ENCODE peak calls at places on chromosome 18, in seven cellular contexts. K, O, D, Z, F, C and V are unnamed samples.

GRCh38 chr18:4017479-4017878 is 437.6 kb downstream of the DLGAP1 start:
- DNase-seq in K (peak), O (no peak), D (peak), Z (peak), F (no peak), C (peak), V (no peak)

GRCh38 chr18:24616638-24617037 is 156.2 kb downstream of the HRH4 start:
- DNase-seq in K (peak), O (no peak), D (no peak), Z (no peak), F (no peak), C (no peak), V (no peak)

GRCh38 chr18:48622911-48623431 is 84.1 kb downstream of the CTIF start:
- DNase-seq in K (peak), O (no peak), D (peak), Z (peak), F (peak), C (no peak), V (no peak)

GRCh38 chr18:24274822-24275221 is 122.8 kb downstream of the OSBPL1A start:
- DNase-seq in K (no peak), O (no peak), D (no peak), Z (no peak), F (peak), C (no peak), V (no peak)

GRCh38 chr18:14905979-14906378 is 158.0 kb downstream of the ANKRD30B start:
- DNase-seq in K (no peak), O (no peak), D (no peak), Z (no peak), F (no peak), C (no peak), V (no peak)

GRCh38 chr18:38747153-38747552 is 1181.6 kb upstream of the CELF4 start:
- DNase-seq in K (no peak), O (no peak), D (no peak), Z (no peak), F (no peak), C (no peak), V (no peak)

GRCh38 chr18:37537868-37538525 is 27.6 kb downstream of the CELF4 start:
- DNase-seq in K (peak), O (peak), D (peak), Z (peak), F (peak), C (peak), V (no peak)

GRCh38 chr18:31992836-31993575 is 25.6 kb upstream of the RNF125 start:
- DNase-seq in K (peak), O (no peak), D (peak), Z (no peak), F (peak), C (no peak), V (peak)

GRCh38 chr18:7147399-7147798 is 29.8 kb upstream of the LAMA1 start:
- DNase-seq in K (no peak), O (no peak), D (peak), Z (no peak), F (no peak), C (no peak), V (no peak)

GRCh38 chr18:67783215-67783946 is 266.9 kb upstream of the DSEL start:
- DNase-seq in K (no peak), O (no peak), D (peak), Z (peak), F (peak), C (peak), V (no peak)

GRCh38 chr18:74198453-74198852 is 50.1 kb downstream of the TIMM21 start:
- DNase-seq in K (no peak), O (no peak), D (no peak), Z (no peak), F (no peak), C (no peak), V (no peak)

GRCh38 chr18:74197705-74198341 is 49.5 kb downstream of the TIMM21 start:
- DNase-seq in K (no peak), O (no peak), D (no peak), Z (no peak), F (no peak), C (no peak), V (no peak)

GRCh38 chr18:74196220-74197119 is 48.1 kb downstream of the TIMM21 start:
- DNase-seq in K (peak), O (peak), D (peak), Z (peak), F (peak), C (peak), V (no peak)

GRCh38 chr18:74191577-74191976 is 43.3 kb downstream of the TIMM21 start:
- DNase-seq in K (no peak), O (no peak), D (no peak), Z (no peak), F (no peak), C (no peak), V (no peak)

DNA sequence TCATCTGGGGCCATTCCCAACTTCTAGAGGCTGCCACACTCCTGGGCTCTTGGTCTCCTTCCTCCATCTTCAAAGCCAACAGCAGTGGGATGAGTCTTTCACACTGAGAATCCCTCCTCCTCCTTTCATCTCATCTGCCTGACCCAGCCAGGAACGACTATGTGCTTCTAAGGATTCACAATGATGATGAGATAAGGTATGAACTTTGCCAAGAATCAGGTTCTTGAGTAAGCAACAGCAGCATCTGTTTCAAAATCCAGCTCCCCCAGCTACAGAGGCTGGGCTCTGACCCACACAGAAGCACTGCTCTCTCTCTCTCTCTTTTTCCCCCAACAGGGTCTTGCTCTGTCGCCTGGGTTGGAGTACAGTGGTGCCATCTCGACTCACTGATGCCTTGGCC is 46.4 kb downstream of the TIMM21 start:
- DNase-seq in K (no peak), O (no peak), D (no peak), Z (peak), F (peak), C (no peak), V (no peak)
- H3K4ac ChIP-seq in K (no peak), O (no peak), D (no peak), Z (no peak), F (no peak), C (no peak), V (no peak)

DNA sequence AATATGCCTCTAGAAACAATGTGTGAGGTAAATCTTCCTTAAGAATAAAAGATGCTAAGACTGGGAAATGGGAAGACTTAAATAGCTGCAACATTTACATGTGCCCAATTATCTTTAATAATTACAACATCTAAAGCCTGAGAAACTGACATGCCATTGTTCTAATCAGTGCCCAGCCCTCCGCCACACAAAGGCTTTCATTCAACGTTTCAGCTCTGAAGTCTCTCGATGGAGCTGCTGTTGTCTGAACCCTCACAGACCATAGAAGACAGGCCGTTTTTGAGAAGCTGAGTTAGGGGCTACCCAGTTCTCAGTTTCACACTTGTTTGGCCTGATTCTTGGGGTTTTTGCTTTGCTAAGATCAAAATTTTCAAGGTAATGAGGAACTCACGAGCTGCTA is 315.4 kb upstream of the CHST9 start:
- DNase-seq in K (no peak), O (no peak), D (no peak), Z (no peak), F (no peak), C (no peak), V (no peak)
- H3K4ac ChIP-seq in K (no peak), O (no peak), D (no peak), Z (no peak), F (no peak), C (no peak), V (no peak)

DNA sequence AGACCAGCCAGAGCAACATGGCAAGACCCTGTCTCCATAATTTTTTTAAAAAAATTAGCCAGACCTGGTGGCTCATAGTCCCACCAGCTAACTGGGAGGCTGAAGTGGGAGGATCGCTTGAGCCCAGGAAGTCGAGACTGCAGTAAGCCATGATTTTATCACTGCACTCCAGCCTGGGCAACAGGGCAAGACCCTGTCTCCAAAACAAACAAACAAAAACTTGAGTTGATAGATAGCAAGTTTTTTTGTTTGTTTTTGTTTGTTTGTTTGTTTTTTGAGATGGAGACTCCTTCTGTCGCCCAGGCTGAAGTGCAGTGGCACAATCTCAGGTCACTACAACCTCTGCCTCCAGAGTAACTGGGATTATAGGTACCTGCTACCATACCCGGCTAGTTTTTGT is 18.8 kb downstream of the RELCH start:
- DNase-seq in K (no peak), O (no peak), D (no peak), Z (no peak), F (peak), C (no peak), V (no peak)
- H3K4ac ChIP-seq in K (no peak), O (no peak), D (no peak), Z (no peak), F (peak), C (no peak), V (no peak)

GRCh38 chr18:50044402-50044801 is 150.5 kb downstream of the MYO5B start:
- DNase-seq in K (peak), O (no peak), D (peak), Z (no peak), F (no peak), C (no peak), V (no peak)
- H3K4ac ChIP-seq in K (no peak), O (no peak), D (no peak), Z (no peak), F (no peak), C (no peak), V (no peak)

GRCh38 chr18:34461266-34461665 is 236.6 kb upstream of the NOL4 start:
- DNase-seq in K (no peak), O (no peak), D (no peak), Z (no peak), F (no peak), C (no peak), V (no peak)
- H3K4ac ChIP-seq in K (no peak), O (no peak), D (no peak), Z (no peak), F (no peak), C (no peak), V (no peak)